ENCODE peak calls at places on chromosomes 1 and 21, in ten cellular contexts. Q is PC-9; I is breast epithelium; K is heart left ventricle; Z is Peyer's patch; D is A673; F is transverse colon; O is effector memory CD4-positive, alpha-beta T cell; M is cardiac muscle cell; U is SK-N-SH. R is an unnamed sample.
A peak's percentile ranks its signal among the peaks of the same experiment; 100 is the strongest.

GRCh38 chr1:62906428-62906886 is 122.5 kb downstream of the ATG4C start:
- DNase-seq in Q (no peak), F (no peak), D (no peak), K (no peak), O (no peak), Z (no peak), M (peak; percentile 34), U (peak; percentile 10), I (no peak), R (no peak)

GRCh38 chr21:28338906-28339305 is 653.8 kb downstream of the LTN1 start:
- DNase-seq in D (no peak), Z (no peak), I (no peak), O (no peak), U (no peak), M (peak; percentile 15), K (no peak), Q (no peak), F (no peak), R (no peak)

GRCh38 chr1:208513799-208514198 is 269.6 kb upstream of the PLXNA2 start:
- DNase-seq in Q (no peak), U (no peak), I (no peak), M (no peak), O (no peak), F (no peak), Z (no peak), D (no peak), K (no peak), R (no peak)

GRCh38 chr1:24964811-24965570 is 34.9 kb upstream of the RUNX3 start:
- DNase-seq in O (peak; percentile 86), K (no peak), Z (peak; percentile 92), Q (no peak), M (no peak), U (no peak), I (peak; percentile 56), F (peak; percentile 78), D (no peak), R (peak; percentile 86)

GRCh38 chr1:17675681-17676243 is 79.4 kb upstream of the ACTL8 start:
- DNase-seq in U (no peak), Q (no peak), I (no peak), D (no peak), F (no peak), Z (no peak), O (no peak), K (no peak), M (peak; percentile 21), R (no peak)

GRCh38 chr1:13628711-13629110 is 45.1 kb downstream of the PDPN start:
- DNase-seq in I (no peak), Z (no peak), K (no peak), O (no peak), F (no peak), M (no peak), U (no peak), Q (no peak), D (no peak), R (no peak)

GRCh38 chr1:63522891-63523728 is at the start of the genes EFCAB7 and ITGB3BP:
- DNase-seq in Q (peak; percentile 86), Z (peak; percentile 80), D (peak; percentile 97), F (peak; percentile 86), O (peak; percentile 62), K (peak; percentile 81), M (peak; percentile 97), U (peak; percentile 79), I (peak; percentile 79), R (peak; percentile 86)

GRCh38 chr1:108570128-108570527 is 10.2 kb downstream of the EEIG2 start:
- DNase-seq in U (peak; percentile 31), Z (no peak), M (peak; percentile 62), F (no peak), O (no peak), Q (no peak), D (peak; percentile 71), I (no peak), K (no peak), R (no peak)

GRCh38 chr21:45366476-45366875 is 38.5 kb upstream of the COL18A1 start:
- DNase-seq in I (no peak), Q (no peak), M (no peak), O (no peak), D (no peak), Z (no peak), F (no peak), U (no peak), K (peak; percentile 10), R (no peak)

GRCh38 chr1:173429517-173430477 is 47.3 kb upstream of the PRDX6 start:
- DNase-seq in M (peak; percentile 98), D (peak; percentile 92), U (no peak), Q (peak; percentile 69), F (peak; percentile 87), K (peak; percentile 93), I (peak; percentile 60), O (peak; percentile 36), Z (peak; percentile 82), R (peak; percentile 36)

DNA sequence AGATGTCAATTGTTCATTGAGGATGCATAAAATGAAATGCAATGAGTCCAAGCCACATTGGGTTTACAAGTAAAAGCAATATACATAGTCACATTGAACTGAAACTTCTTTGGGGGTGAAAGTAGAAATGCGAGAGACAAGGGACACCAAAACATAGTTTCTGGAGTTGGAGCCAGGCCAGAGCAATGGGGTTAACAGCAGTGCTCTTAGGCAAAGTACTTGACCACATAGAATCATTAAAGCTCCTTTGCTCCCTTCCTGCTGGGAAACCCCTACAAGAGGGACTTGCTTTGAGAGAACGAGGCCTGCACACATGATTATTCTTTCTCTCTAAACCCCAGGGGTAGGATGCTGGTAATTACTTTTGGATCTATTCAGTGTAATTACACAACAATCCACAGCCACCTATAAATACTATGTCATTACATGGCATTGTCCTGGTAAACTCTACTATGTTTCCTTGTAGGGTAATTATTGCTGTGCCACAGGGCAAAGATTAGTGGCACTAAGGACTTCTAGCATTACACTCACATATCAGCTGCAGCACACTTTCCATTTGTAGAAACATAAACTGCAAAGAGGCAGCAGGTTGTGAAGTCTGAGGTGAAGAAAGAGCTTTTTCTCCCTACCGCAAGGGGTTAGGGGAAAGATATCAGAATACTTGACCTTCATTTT is 421.6 kb upstream of the PBX1 start:
- DNase-seq in I (no peak), K (no peak), Z (no peak), D (no peak), F (no peak), M (no peak), U (no peak), O (no peak), Q (no peak), R (no peak)
- H3K36me3 ChIP-seq in I (no peaks in the 10 kb centered on the region), K (no peaks in the 10 kb centered on the region), Z (no peaks in the 10 kb centered on the region), D (no peaks in the 10 kb centered on the region), F (no peaks in the 10 kb centered on the region), M (no peaks in the 10 kb centered on the region), U (no peaks in the 10 kb centered on the region), O (no peaks in the 10 kb centered on the region), Q (no peaks in the 10 kb centered on the region), R (no peaks in the 10 kb centered on the region)

GRCh38 chr1:10687782-10688408 is 108.6 kb downstream of the CASZ1 start:
- DNase-seq in M (peak; percentile 70), U (no peak), O (no peak), F (no peak), Q (no peak), I (no peak), K (peak; percentile 62), Z (no peak), D (peak; percentile 88), R (no peak)

GRCh38 chr1:10687142-10687715 is 109.2 kb downstream of the CASZ1 start:
- DNase-seq in K (no peak), O (no peak), M (no peak), U (no peak), D (no peak), Z (no peak), Q (no peak), I (no peak), F (peak; percentile 76), R (no peak)

GRCh38 chr1:10686404-10687040 is 109.9 kb downstream of the CASZ1 start:
- DNase-seq in Q (peak; percentile 49), M (no peak), U (no peak), K (no peak), Z (no peak), I (no peak), F (peak; percentile 31), D (no peak), O (no peak), R (no peak)

GRCh38 chr1:10685851-10686403 is 110.5 kb downstream of the CASZ1 start:
- DNase-seq in D (no peak), O (no peak), M (peak; percentile 74), U (no peak), Z (no peak), K (peak; percentile 56), F (no peak), I (no peak), Q (peak; percentile 39), R (no peak)

DNA sequence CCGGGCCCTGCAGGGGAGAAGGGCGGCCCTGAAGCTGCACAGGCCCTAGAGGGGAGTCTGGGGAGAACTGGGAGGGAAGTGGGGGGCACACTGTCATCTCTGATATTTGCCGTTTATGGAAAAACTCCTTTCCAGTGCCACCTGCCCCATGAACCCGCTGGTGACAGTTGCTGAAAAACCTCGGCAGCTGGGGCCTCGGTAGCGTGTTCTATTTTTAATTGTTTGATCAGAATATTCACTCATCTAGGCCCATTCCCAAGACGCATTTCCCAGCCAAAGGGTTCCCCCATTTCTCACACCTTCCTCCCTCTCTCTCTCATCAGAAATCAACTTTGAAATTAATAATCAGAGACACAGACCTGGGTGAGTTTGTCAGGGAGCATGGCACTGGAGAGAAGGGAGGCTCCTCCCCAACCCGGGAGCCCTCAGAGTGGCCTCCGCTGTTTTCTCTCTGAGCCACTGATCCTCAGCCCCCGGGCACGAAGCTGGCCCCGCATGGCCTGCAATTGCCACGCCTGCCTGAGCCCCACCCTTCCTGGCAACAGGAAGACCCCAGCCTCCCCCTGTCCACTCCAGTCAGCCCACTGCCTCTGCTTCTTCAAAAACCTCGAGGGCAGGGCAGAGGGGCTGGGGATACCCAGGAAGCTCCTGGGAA is 111.1 kb downstream of the CASZ1 start:
- DNase-seq in F (no peak), U (no peak), M (no peak), I (no peak), D (no peak), Z (no peak), O (no peak), K (no peak), Q (no peak), R (no peak)
- H3K4me1 ChIP-seq in F (peaks cover 85% of the 10 kb centered on the region), U (peaks cover 3% of the 10 kb centered on the region), M (peaks cover 85% of the 10 kb centered on the region), I (peaks cover 4% of the 10 kb centered on the region), D (peaks cover 19% of the 10 kb centered on the region), Z (peaks cover 3% of the 10 kb centered on the region), O (no peaks in the 10 kb centered on the region), K (peaks cover 74% of the 10 kb centered on the region), Q (peaks cover 24% of the 10 kb centered on the region), R (no peaks in the 10 kb centered on the region)

DNA sequence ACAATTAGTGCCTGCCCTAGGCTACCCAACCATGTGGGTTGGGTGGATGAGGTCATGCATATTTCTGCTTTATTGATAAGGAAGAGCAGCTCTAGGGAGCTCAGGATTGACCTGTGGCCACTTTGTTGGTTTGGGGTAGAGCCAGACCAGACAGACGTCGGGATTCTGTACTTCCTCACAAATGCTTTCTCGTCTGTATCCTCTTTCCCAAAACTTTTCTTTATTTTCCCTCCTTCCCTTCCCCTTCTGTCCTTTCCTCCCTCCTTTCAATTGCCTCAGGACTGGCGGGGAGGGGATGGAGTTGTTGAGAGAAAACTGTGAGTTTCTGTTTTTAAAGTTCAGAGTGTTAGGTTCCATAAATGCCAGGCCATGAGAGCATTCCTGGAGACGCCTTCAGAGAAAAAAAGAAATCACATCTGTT is 68.0 kb downstream of the UCK2 start:
- DNase-seq in F (no peak), Z (no peak), M (peak; percentile 66), Q (no peak), U (no peak), O (no peak), K (no peak), D (no peak), I (no peak), R (no peak)
- H3K36me3 ChIP-seq in F (no peaks in the 10 kb centered on the region), Z (no peaks in the 10 kb centered on the region), M (no peaks in the 10 kb centered on the region), Q (peaks cover 19% of the 10 kb centered on the region), U (peaks cover 7% of the 10 kb centered on the region), O (no peaks in the 10 kb centered on the region), K (no peaks in the 10 kb centered on the region), D (peaks cover 38% of the 10 kb centered on the region), I (no peaks in the 10 kb centered on the region), R (no peaks in the 10 kb centered on the region)

GRCh38 chr1:68346192-68346808 is 103.5 kb downstream of the RPE65 start:
- DNase-seq in K (no peak), M (peak; percentile 60), Q (no peak), D (peak; percentile 70), Z (no peak), I (no peak), F (no peak), U (peak; percentile 19), O (no peak), R (no peak)
- H3K4me1 ChIP-seq in K (no peaks in the 10 kb centered on the region), M (no peaks in the 10 kb centered on the region), Q (no peaks in the 10 kb centered on the region), D (no peaks in the 10 kb centered on the region), Z (no peaks in the 10 kb centered on the region), I (no peaks in the 10 kb centered on the region), F (no peaks in the 10 kb centered on the region), U (no peaks in the 10 kb centered on the region), O (no peaks in the 10 kb centered on the region), R (no peaks in the 10 kb centered on the region)